ENCODE peak calls at places on chromosomes 11 and 22, in eight cellular contexts. K, Y, S, D, X, E, R and C are unnamed samples.

GRCh38 chr11:129813216-129813791 is 2.3 kb upstream of the TMEM45B start:
- DNase-seq in E (no peak), S (no peak), D (no peak), K (no peak), R (no peak), Y (no peak), X (no peak), C (no peak)

GRCh38 chr11:92136792-92137191 is 87.8 kb upstream of the FAT3 start:
- DNase-seq in R (no peak), K (no peak), S (no peak), X (no peak), E (no peak), Y (no peak), D (no peak), C (no peak)

GRCh38 chr11:83054904-83055380 is 16.8 kb downstream of the RAB30 start:
- DNase-seq in X (no peak), R (no peak), K (no peak), Y (no peak), S (no peak), D (no peak), E (no peak), C (no peak)

GRCh38 chr22:36986242-36986821 is 32.9 kb downstream of the TST start:
- DNase-seq in E (no peak), K (no peak), R (no peak), S (peak), X (peak), D (no peak), Y (no peak), C (no peak)

GRCh38 chr11:27216268-27217149 is 146.5 kb downstream of the CCDC34 start:
- DNase-seq in R (no peak), Y (peak), E (peak), D (no peak), K (no peak), S (peak), X (peak), C (no peak)

GRCh38 chr11:119084663-119085522 is at the start of gene HMBS:
- DNase-seq in Y (peak), X (peak), E (peak), K (peak), R (peak), D (peak), S (peak), C (no peak)

GRCh38 chr11:81301426-81301825 is 1432.2 kb downstream of the FAM181B start:
- DNase-seq in K (no peak), S (no peak), D (no peak), Y (no peak), X (no peak), E (no peak), R (no peak), C (no peak)

GRCh38 chr11:89922195-89922660 is at the start of gene TRIM49D1:
- DNase-seq in K (no peak), Y (no peak), R (no peak), D (no peak), E (no peak), S (no peak), X (no peak), C (no peak)

GRCh38 chr11:66315921-66316811 is 678 bp downstream of the CD248 start:
- DNase-seq in E (no peak), K (no peak), Y (no peak), X (no peak), D (no peak), R (no peak), S (no peak), C (no peak)

GRCh38 chr11:99015634-99016454 is 4.9 kb upstream of the CNTN5 start:
- DNase-seq in Y (peak), E (no peak), D (no peak), R (peak), X (peak), K (peak), S (peak), C (peak)

GRCh38 chr11:45272701-45273100 is 13.4 kb downstream of the SYT13 start:
- DNase-seq in K (no peak), X (no peak), Y (no peak), R (no peak), S (no peak), E (no peak), D (no peak), C (no peak)

GRCh38 chr22:20509344-20510047 is 2.1 kb downstream of the MED15 start:
- DNase-seq in S (peak), E (peak), R (peak), X (no peak), K (no peak), Y (peak), D (peak), C (no peak)

GRCh38 chr11:77082838-77083552 is 16.2 kb downstream of the CAPN5 start:
- DNase-seq in Y (peak), X (no peak), E (peak), S (peak), D (peak), K (no peak), R (no peak), C (no peak)

GRCh38 chr11:113262594-113262993 is 51.8 kb upstream of the TTC12 start:
- DNase-seq in R (no peak), E (no peak), S (no peak), X (no peak), K (no peak), Y (no peak), D (no peak), C (no peak)

GRCh38 chr11:78336877-78337553 is 80.6 kb downstream of the GAB2 start:
- DNase-seq in D (no peak), E (no peak), R (no peak), S (no peak), X (no peak), Y (no peak), K (no peak), C (peak)

GRCh38 chr11:126317681-126318641 is 14.1 kb downstream of the DCPS start:
- DNase-seq in K (no peak), S (peak), D (no peak), Y (peak), E (peak), X (no peak), R (no peak), C (no peak)

GRCh38 chr11:45079075-45079444 is 67.4 kb upstream of the PRDM11 start:
- DNase-seq in X (no peak), Y (peak), E (no peak), R (no peak), D (no peak), S (no peak), K (no peak), C (no peak)

GRCh38 chr22:42367980-42368378 is 64.2 kb downstream of the NFAM1 start:
- DNase-seq in K (no peak), Y (no peak), S (no peak), E (no peak), D (no peak), X (no peak), R (no peak), C (no peak)

GRCh38 chr11:95230054-95231034 is 658 bp downstream of the SESN3 start:
- DNase-seq in E (peak), D (no peak), S (peak), R (no peak), K (no peak), X (no peak), Y (peak), C (no peak)

GRCh38 chr11:35073691-35074382 is 65.1 kb upstream of the CD44 start:
- DNase-seq in K (no peak), E (no peak), R (no peak), D (no peak), X (no peak), Y (no peak), S (peak), C (no peak)

GRCh38 chr11:67117667-67118058 is 1.4 kb upstream of the KDM2A start:
- DNase-seq in Y (peak), K (no peak), S (no peak), R (no peak), X (no peak), D (peak), E (peak), C (no peak)

GRCh38 chr11:67494371-67495233 is 10.6 kb downstream of the PITPNM1 start:
- DNase-seq in Y (no peak), K (no peak), D (no peak), X (no peak), S (no peak), R (no peak), E (no peak), C (no peak)

GRCh38 chr22:25546242-25546641 is 18.2 kb upstream of the GRK3 start:
- DNase-seq in K (no peak), R (no peak), S (no peak), D (no peak), E (no peak), X (no peak), Y (no peak), C (no peak)